ENCODE peak calls at places on chromosomes 1 and 21, in seven cellular contexts. U is IMR-90, M is lower lobe of right lung, Y is cardiac fibroblast, J is GM13977, H is omental fat pad, A is astrocyte of the spinal cord. C is an unnamed sample.

GRCh38 chr1:246607466-246607865 is 41.2 kb downstream of the CNST start:
- DNase-seq in M (no peak), J (no peak), U (no peak), Y (no peak), H (no peak), A (no peak), C (no peak)

GRCh38 chr1:117359560-117360289 is 7.5 kb upstream of the MAN1A2 start:
- DNase-seq in J (no peak), M (no peak), A (no peak), H (no peak), Y (no peak), U (no peak), C (no peak)

GRCh38 chr1:213032651-213033050 is 17.0 kb upstream of the ANGEL2 start:
- DNase-seq in Y (no peak), J (no peak), U (no peak), A (no peak), M (no peak), H (no peak), C (no peak)

GRCh38 chr1:39205102-39205780 is 746 bp downstream of the MACF1 start:
- DNase-seq in U (peak), H (no peak), A (peak), Y (peak), J (peak), M (no peak), C (no peak)

GRCh38 chr1:154557939-154558609 is 388 bp downstream of the UBE2Q1 start:
- DNase-seq in J (no peak), A (no peak), M (peak), H (no peak), Y (peak), U (peak), C (peak)

GRCh38 chr1:167430134-167430848 is 88.0 kb downstream of the CD247 start:
- DNase-seq in J (no peak), A (no peak), Y (no peak), U (no peak), M (no peak), H (no peak), C (no peak)

GRCh38 chr1:154190550-154190949 is 1.4 kb downstream of the TPM3 start:
- DNase-seq in J (no peak), H (no peak), A (peak), Y (peak), U (peak), M (no peak), C (no peak)

GRCh38 chr1:225848044-225848955 is 33.9 kb downstream of the TMEM63A start:
- DNase-seq in H (no peak), J (peak), Y (peak), U (peak), M (no peak), A (no peak), C (no peak)

GRCh38 chr1:66598670-66599069 is 64.7 kb downstream of the SGIP1 start:
- DNase-seq in Y (peak), H (no peak), U (peak), J (no peak), M (no peak), A (peak), C (no peak)

GRCh38 chr1:205939690-205940330 is 3.4 kb downstream of the SLC26A9 start:
- DNase-seq in J (peak), M (peak), U (no peak), A (no peak), Y (no peak), H (no peak), C (peak)

GRCh38 chr21:18468775-18469174 is 65.2 kb upstream of the TMPRSS15 start:
- DNase-seq in M (no peak), A (no peak), Y (no peak), J (no peak), H (no peak), U (no peak), C (no peak)

GRCh38 chr1:205827623-205828022 is 14.6 kb upstream of the SLC41A1 start:
- DNase-seq in Y (no peak), M (no peak), H (no peak), J (no peak), A (no peak), U (no peak), C (no peak)

GRCh38 chr1:241677171-241677570 is 25.1 kb downstream of the WDR64 start:
- DNase-seq in H (no peak), A (no peak), J (peak), M (no peak), Y (no peak), U (no peak), C (no peak)

GRCh38 chr1:201764166-201764565 is 64.8 kb upstream of the IPO9 start:
- DNase-seq in Y (no peak), J (no peak), U (no peak), A (no peak), M (no peak), H (no peak), C (no peak)

GRCh38 chr21:28590026-28590425 is 402.7 kb downstream of the LTN1 start:
- DNase-seq in H (no peak), J (no peak), A (no peak), Y (no peak), U (no peak), M (no peak), C (no peak)

GRCh38 chr1:107804134-107804533 is 160.8 kb downstream of the VAV3 start:
- DNase-seq in A (no peak), M (no peak), J (no peak), H (no peak), U (no peak), Y (no peak), C (no peak)

GRCh38 chr1:51316113-51316763 is 14.1 kb downstream of the TTC39A start:
- DNase-seq in M (peak), J (no peak), H (no peak), U (no peak), A (no peak), Y (no peak), C (no peak)

GRCh38 chr1:17244826-17245740 is 3.8 kb upstream of the PADI3 start:
- DNase-seq in M (no peak), Y (no peak), U (no peak), A (no peak), H (no peak), J (no peak), C (no peak)

GRCh38 chr1:21857142-21857839 is 45.2 kb downstream of the LDLRAD2 start:
- DNase-seq in M (no peak), A (peak), J (no peak), H (no peak), Y (peak), U (no peak), C (no peak)

GRCh38 chr1:1629430-1630190 is 2.4 kb upstream of the MMP23B start:
- DNase-seq in A (no peak), M (peak), Y (no peak), J (peak), H (no peak), U (no peak), C (peak)

GRCh38 chr1:79594121-79594698 is 587.7 kb upstream of the ADGRL4 start:
- DNase-seq in A (no peak), U (no peak), M (no peak), J (no peak), Y (no peak), H (no peak), C (no peak)

GRCh38 chr1:79588719-79589118 is 582.2 kb upstream of the ADGRL4 start:
- DNase-seq in J (no peak), Y (no peak), U (no peak), H (no peak), A (no peak), M (no peak), C (no peak)

GRCh38 chr1:79587229-79587628 is 580.7 kb upstream of the ADGRL4 start:
- DNase-seq in J (no peak), U (peak), M (no peak), A (no peak), H (no peak), Y (peak), C (no peak)

DNA sequence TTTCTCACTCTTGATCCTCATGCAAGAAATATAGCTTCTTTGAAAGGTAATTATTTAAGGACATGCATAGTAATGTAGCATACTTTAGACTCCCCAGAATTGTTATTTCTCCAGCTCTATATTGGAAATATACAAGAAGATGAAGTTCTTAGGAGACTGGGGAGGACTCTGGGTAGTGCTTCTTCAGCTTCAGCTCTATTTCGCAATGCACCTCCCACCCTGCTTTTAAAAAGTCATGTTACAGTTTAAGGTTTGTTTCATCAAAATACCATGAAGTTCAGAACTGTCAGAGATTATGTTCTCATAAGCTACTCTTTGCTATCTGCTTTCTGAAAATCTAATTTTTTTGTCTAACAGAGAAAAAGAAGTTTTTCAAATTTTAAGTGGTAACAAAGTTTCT is 586.2 kb upstream of the ADGRL4 start:
- DNase-seq in H (no peak), A (no peak), U (no peak), M (no peak), J (no peak), Y (no peak), C (no peak)
- TF ChIP-seq CTCF in H (no peak), A (no peak), U (no peak), M (no peak), J (no peak), Y (no peak), C (no peak)

GRCh38 chr1:112955678-112956502 is at the start of gene SLC16A1:
- DNase-seq in A (peak), J (peak), M (peak), H (peak), U (peak), Y (peak), C (peak)
- TF ChIP-seq CTCF in A (peak), J (peak), M (no peak), H (no peak), U (peak), Y (peak), C (no peak)

GRCh38 chr21:31667141-31667540 is 7.6 kb downstream of the SOD1 start:
- DNase-seq in M (no peak), J (no peak), A (no peak), H (no peak), U (no peak), Y (no peak), C (no peak)

GRCh38 chr21:31667639-31668038 is 8.1 kb downstream of the SOD1 start:
- DNase-seq in J (no peak), A (no peak), Y (no peak), H (no peak), U (no peak), M (no peak), C (no peak)

GRCh38 chr21:31666445-31667010 is 7.0 kb downstream of the SOD1 start:
- DNase-seq in H (no peak), U (no peak), J (no peak), A (no peak), Y (no peak), M (no peak), C (no peak)

GRCh38 chr21:31663584-31664249 is 4.2 kb downstream of the SOD1 start:
- DNase-seq in M (no peak), U (no peak), J (no peak), Y (no peak), H (no peak), A (no peak), C (no peak)

GRCh38 chr21:31665397-31665796 is 5.9 kb downstream of the SOD1 start:
- DNase-seq in J (no peak), U (peak), Y (peak), A (no peak), M (no peak), H (no peak), C (no peak)
- TF ChIP-seq CTCF in J (no peak), U (no peak), Y (no peak), A (no peak), M (no peak), H (no peak), C (no peak)

DNA sequence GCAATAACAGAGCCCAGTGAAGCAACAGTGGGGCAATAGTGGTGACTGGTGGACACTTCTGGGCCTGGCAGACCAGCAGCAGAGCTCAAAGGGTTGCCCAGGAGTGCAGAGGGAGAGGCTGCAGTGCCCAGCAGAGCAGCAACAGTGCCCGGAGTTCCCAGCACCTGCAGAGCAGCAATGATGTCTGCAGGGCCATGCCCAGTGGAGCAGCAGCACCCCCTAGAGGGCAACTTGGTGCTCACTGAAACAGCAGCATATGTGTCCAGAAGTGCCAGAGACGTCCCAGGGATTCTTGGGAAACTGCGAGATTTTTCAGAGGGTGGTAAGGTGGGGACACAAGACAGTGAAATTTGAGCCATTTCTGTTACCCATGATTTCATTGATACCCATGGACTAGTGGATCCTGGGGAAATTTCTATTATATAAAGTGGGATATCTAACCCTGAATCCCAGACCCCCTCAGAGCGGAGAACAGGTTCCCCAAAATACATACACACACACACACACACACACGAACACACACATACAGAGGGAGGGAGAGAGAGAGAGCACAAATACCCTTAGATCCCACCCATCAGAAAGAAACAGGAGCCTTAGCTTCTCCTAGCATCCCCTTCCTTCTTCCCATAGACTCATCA is 156.9 kb upstream of the GJB5 start:
- DNase-seq in H (peak), M (peak), J (peak), A (peak), U (peak), Y (peak), C (peak)
- TF ChIP-seq CTCF in H (no peak), M (peak), J (peak), A (peak), U (peak), Y (peak), C (peak)